ENCODE peak calls at places on chromosome 7, in six cellular contexts. N, B, M, X, D and A are unnamed samples.

GRCh38 chr7:137018468-137018867 is 150.0 kb downstream of the CHRM2 start:
- DNase-seq in N (no peak), B (no peak), M (no peak), X (no peak), D (no peak), A (no peak)

GRCh38 chr7:112575864-112576263 is 95.1 kb downstream of the LSMEM1 start:
- DNase-seq in N (no peak), B (no peak), M (no peak), X (no peak), D (no peak), A (no peak)

GRCh38 chr7:75033826-75034225 is 39.8 kb downstream of the RCC1L start:
- DNase-seq in N (no peak), B (no peak), M (no peak), X (no peak), D (no peak), A (no peak)

GRCh38 chr7:17497136-17497535 is 198.7 kb downstream of the AHR start:
- DNase-seq in N (peak; percentile 21), B (peak; percentile 11), M (no peak), X (no peak), D (no peak), A (no peak)

GRCh38 chr7:137003071-137003470 is 134.6 kb downstream of the CHRM2 start:
- DNase-seq in N (no peak), B (no peak), M (no peak), X (no peak), D (no peak), A (no peak)

GRCh38 chr7:116145245-116145852 is 65.0 kb upstream of the TES start:
- DNase-seq in N (no peak), B (no peak), M (no peak), X (no peak), D (no peak), A (peak; percentile 8)

GRCh38 chr7:85719981-85720963 is 533.4 kb upstream of the SEMA3D start:
- DNase-seq in N (peak; percentile 71), B (peak; percentile 90), M (no peak), X (no peak), D (no peak), A (no peak)

GRCh38 chr7:89623018-89623672 is 531.1 kb upstream of the STEAP1 start:
- DNase-seq in N (peak; percentile 36), B (peak; percentile 56), M (peak; percentile 6), X (peak; percentile 24), D (no peak), A (peak; percentile 23)

GRCh38 chr7:38550881-38551280 is 80.3 kb downstream of the AMPH start:
- DNase-seq in N (no peak), B (no peak), M (no peak), X (no peak), D (no peak), A (no peak)

GRCh38 chr7:112422842-112423496 is 27.3 kb upstream of the IFRD1 start:
- DNase-seq in N (peak; percentile 94), B (peak; percentile 96), M (peak; percentile 84), X (peak; percentile 14), D (peak; percentile 74), A (no peak)

GRCh38 chr7:129925416-129926002 is 27.3 kb downstream of the UBE2H start:
- DNase-seq in N (peak; percentile 88), B (peak; percentile 85), M (peak; percentile 40), X (no peak), D (no peak), A (no peak)

GRCh38 chr7:45031829-45032228 is 31.8 kb downstream of the CCM2 start:
- DNase-seq in N (no peak), B (no peak), M (no peak), X (no peak), D (no peak), A (no peak)

GRCh38 chr7:12490105-12490688 is 80.3 kb upstream of the SCIN start:
- DNase-seq in N (peak; percentile 52), B (peak; percentile 41), M (no peak), X (peak; percentile 22), D (no peak), A (peak; percentile 21)

GRCh38 chr7:28954936-28955335 is 3.2 kb downstream of the TRIL start:
- DNase-seq in N (no peak), B (no peak), M (no peak), X (no peak), D (no peak), A (peak; percentile 26)

GRCh38 chr7:28955356-28955722 is 2.8 kb downstream of the TRIL start:
- DNase-seq in N (no peak), B (no peak), M (no peak), X (peak; percentile 32), D (no peak), A (peak; percentile 19)

GRCh38 chr7:28956608-28957063 is 1.5 kb downstream of the TRIL start:
- DNase-seq in N (peak; percentile 28), B (peak; percentile 56), M (no peak), X (peak; percentile 63), D (peak; percentile 66), A (peak; percentile 78)

GRCh38 chr7:28957064-28957821 is 887 bp downstream of the TRIL start:
- DNase-seq in N (peak; percentile 32), B (peak; percentile 26), M (no peak), X (peak; percentile 40), D (peak; percentile 29), A (peak; percentile 43)

DNA sequence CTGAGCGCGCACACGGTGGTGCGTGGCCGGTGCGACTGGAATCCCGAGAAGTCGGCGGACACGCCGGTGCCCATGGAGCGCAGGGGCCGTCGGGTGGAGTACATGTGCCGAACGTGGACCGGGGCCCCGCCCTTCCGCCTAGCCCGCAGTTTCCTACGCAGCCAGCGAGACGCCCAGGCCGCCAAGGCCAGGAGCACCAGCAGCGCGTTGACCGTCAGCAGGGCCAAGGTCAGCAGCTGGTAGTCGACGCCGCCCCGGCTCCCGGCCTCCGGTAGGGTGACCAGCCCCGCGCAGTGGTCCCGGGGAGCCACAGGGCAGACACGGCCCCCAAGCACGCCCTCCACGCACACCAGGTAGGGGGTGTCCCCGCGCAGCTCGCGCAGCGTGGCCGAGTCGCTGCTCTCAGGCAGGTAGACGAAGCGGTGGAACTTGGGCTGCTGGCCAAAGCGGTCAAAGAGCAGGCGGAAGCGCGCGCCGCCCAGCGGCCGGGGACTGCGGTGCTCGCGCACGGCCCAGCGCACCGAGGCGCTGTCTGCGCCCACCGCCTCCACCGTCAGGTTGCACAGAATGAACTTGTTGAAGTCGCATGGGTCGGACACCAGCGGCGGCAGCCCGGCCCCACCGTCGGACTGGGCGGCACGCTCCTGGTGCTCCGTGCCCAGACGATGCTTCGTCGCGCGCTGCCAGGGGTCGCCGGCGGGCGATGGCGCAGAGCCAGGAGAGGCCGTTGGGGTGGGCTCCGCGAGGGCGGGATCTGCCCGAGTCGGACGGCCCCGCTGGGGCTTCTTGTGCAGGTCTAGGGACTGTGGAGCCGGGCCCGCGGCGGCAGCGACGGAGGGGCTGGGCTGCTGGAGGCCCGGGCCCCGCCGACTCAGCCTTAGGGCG is 2.2 kb downstream of the TRIL start:
- DNase-seq in N (peak; percentile 37), B (peak; percentile 57), M (no peak), X (peak; percentile 64), D (peak; percentile 81), A (peak; percentile 66)
- TF ChIP-seq CTCF in N (peak; percentile 41), B (peak; percentile 42), M (peak; percentile 63), X (peak; percentile 38), D (peak; percentile 62), A (peak; percentile 39)

DNA sequence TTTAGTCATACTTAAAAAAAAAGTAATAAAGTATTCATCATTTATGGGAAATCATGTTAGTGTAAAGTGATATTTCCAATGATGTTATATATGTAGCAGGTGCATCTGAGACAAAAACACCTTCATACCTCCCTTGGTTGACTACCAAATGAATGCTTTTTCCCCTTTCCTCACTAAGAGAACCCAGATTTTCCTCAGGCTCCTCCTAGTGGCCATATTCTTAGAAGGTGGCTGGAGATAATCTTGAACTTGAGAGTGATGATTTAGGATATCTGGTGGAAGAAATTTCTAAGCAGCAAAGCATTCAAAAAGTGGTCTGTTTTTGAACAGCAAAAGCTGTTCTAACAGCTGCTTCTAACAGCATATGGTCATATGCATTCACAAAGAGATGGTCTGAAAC is 16.8 kb upstream of the DNAH11 start:
- DNase-seq in N (peak; percentile 36), B (no peak), M (no peak), X (no peak), D (no peak), A (no peak)
- TF ChIP-seq CTCF in N (peak; percentile 44), B (peak; percentile 56), M (peak; percentile 41), X (no peak), D (peak; percentile 39), A (peak; percentile 48)

GRCh38 chr7:43692582-43693373 is 36.5 kb downstream of the COA1 start:
- DNase-seq in N (no peak), B (no peak), M (no peak), X (no peak), D (no peak), A (no peak)
- TF ChIP-seq CTCF in N (no peak), B (no peak), M (no peak), X (no peak), D (no peak), A (no peak)

GRCh38 chr7:33142585-33142984 is 13.2 kb downstream of the BBS9 start:
- DNase-seq in N (no peak), B (no peak), M (no peak), X (no peak), D (no peak), A (no peak)
- TF ChIP-seq CTCF in N (no peak), B (no peak), M (no peak), X (no peak), D (no peak), A (no peak)

GRCh38 chr7:33904680-33905388 is 505 bp upstream of the BMPER start:
- DNase-seq in N (peak; percentile 52), B (peak; percentile 69), M (no peak), X (peak; percentile 53), D (peak; percentile 23), A (peak; percentile 46)
- TF ChIP-seq CTCF in N (no peak), B (no peak), M (peak; percentile 22), X (no peak), D (peak; percentile 23), A (no peak)

GRCh38 chr7:157955383-157955999 is 618.7 kb downstream of the DNAJB6 start:
- DNase-seq in N (no peak), B (no peak), M (no peak), X (no peak), D (no peak), A (no peak)
- TF ChIP-seq CTCF in N (no peak), B (no peak), M (no peak), X (no peak), D (no peak), A (no peak)